ENCODE peak calls at places on chromosomes 7 and 10, in four cellular contexts. One of them, this sample, is unnamed.

GRCh38 chr10:29559996-29560395 is 74.8 kb downstream of the SVIL start:
- DNase-seq in neural crest cell: no peak
- DNase-seq in T-cell: no peak
- DNase-seq in body of pancreas: no peak
- DNase-seq in this sample: no peak

GRCh38 chr10:117544729-117545140 is 2.2 kb downstream of the EMX2 start:
- DNase-seq in neural crest cell: no peak
- DNase-seq in T-cell: no peak
- DNase-seq in body of pancreas: no peak
- DNase-seq in this sample: no peak

GRCh38 chr10:13672505-13672904 is 85.7 kb downstream of the PRPF18 start:
- DNase-seq in neural crest cell: no peak
- DNase-seq in T-cell: no peak
- DNase-seq in body of pancreas: no peak
- DNase-seq in this sample: no peak

GRCh38 chr7:151796091-151796870 is 80.6 kb downstream of the PRKAG2 start:
- DNase-seq in neural crest cell: no peak
- DNase-seq in T-cell: no peak
- DNase-seq in body of pancreas: no peak
- DNase-seq in this sample: no peak

GRCh38 chr7:88146611-88147010 is 73.2 kb downstream of the SRI start:
- DNase-seq in neural crest cell: no peak
- DNase-seq in T-cell: no peak
- DNase-seq in body of pancreas: no peak
- DNase-seq in this sample: no peak

GRCh38 chr10:33412261-33413092 is 78.0 kb upstream of the NRP1 start:
- DNase-seq in neural crest cell: no peak
- DNase-seq in T-cell: no peak
- DNase-seq in body of pancreas: no peak
- DNase-seq in this sample: no peak

GRCh38 chr7:100142461-100142860 is 6.3 kb upstream of the LAMTOR4 start:
- DNase-seq in neural crest cell: no peak
- DNase-seq in T-cell: no peak
- DNase-seq in body of pancreas: no peak
- DNase-seq in this sample: no peak

GRCh38 chr7:100584677-100585510 is 1.0 kb downstream of the LRCH4 start:
- DNase-seq in neural crest cell: no peak
- DNase-seq in T-cell: no peak
- DNase-seq in body of pancreas: peak
- DNase-seq in this sample: peak

This sample was measured in NCI-H146.